ENCODE peak calls at places on chromosomes 16 and 17, in nine cellular contexts. V is CD4-positive, alpha-beta T cell; A is cardiac muscle cell; B is AG20443; R is HEK293T; N is iPS-NIHi11; C is colonic mucosa; H is non-pigmented ciliary epithelial cell; U is SW 1271. E is an unnamed sample.
A peak's percentile ranks its signal among the peaks of the same experiment; 100 is the strongest.

GRCh38 chr16:64242510-64242909 is 879.4 kb downstream of the CDH11 start:
- DNase-seq in U (no peak), A (peak; percentile 6), H (no peak), R (no peak), N (no peak), V (no peak), C (no peak), B (no peak), E (no peak)

GRCh38 chr17:14790518-14790917 is 474.6 kb downstream of the PMP22 start:
- DNase-seq in H (no peak), B (no peak), A (peak; percentile 21), C (no peak), U (no peak), V (no peak), N (no peak), R (no peak), E (no peak)

GRCh38 chr16:77531741-77532140 is 96.9 kb upstream of the ADAMTS18 start:
- DNase-seq in A (no peak), N (no peak), U (peak; percentile 25), R (no peak), V (no peak), C (no peak), H (peak; percentile 77), B (peak; percentile 72), E (no peak)

GRCh38 chr16:630024-630814 is 566 bp upstream of the WFIKKN1 start:
- DNase-seq in H (no peak), C (no peak), B (no peak), A (no peak), U (no peak), V (no peak), N (peak; percentile 25), R (no peak), E (no peak)

GRCh38 chr16:17312100-17312732 is 158.5 kb downstream of the XYLT1 start:
- DNase-seq in B (no peak), R (no peak), V (no peak), C (peak; percentile 88), A (no peak), H (no peak), N (no peak), U (no peak), E (peak; percentile 80)

GRCh38 chr16:87060026-87060986 is 256.9 kb downstream of the C16orf95 start:
- DNase-seq in N (no peak), R (no peak), U (no peak), A (peak; percentile 61), B (no peak), V (no peak), C (no peak), H (peak; percentile 9), E (no peak)

GRCh38 chr17:42039794-42040763 is 10.3 kb downstream of the C17orf113 start:
- DNase-seq in C (no peak), B (peak; percentile 58), N (no peak), A (no peak), H (no peak), U (no peak), V (no peak), R (no peak), E (no peak)

GRCh38 chr17:32563583-32563982 is 76.8 kb downstream of the CDK5R1 start:
- DNase-seq in A (no peak), B (no peak), V (no peak), H (no peak), R (no peak), N (no peak), C (no peak), U (no peak), E (no peak)

GRCh38 chr17:73562896-73563295 is 81.3 kb downstream of the SDK2 start:
- DNase-seq in C (no peak), B (peak; percentile 52), N (no peak), R (no peak), U (no peak), V (no peak), A (no peak), H (no peak), E (no peak)

E was measured in mucosa of gallbladder.